ENCODE peak calls at places on chromosomes 7 and 10, in seven cellular contexts. D is tibial nerve, W is right lobe of liver, G is heart left ventricle, K is HCT116, V is sigmoid colon, P is stomach. A is an unnamed sample.

GRCh38 chr7:336810-337566 is 47.0 kb downstream of the FOXL3 start:
- DNase-seq in D (no peak), W (no peak), G (peak), K (no peak), V (peak), P (no peak), A (no peak)

GRCh38 chr7:69759373-69759772 is 161.1 kb downstream of the AUTS2 start:
- DNase-seq in D (no peak), W (no peak), G (no peak), K (no peak), V (no peak), P (no peak), A (no peak)

GRCh38 chr10:15237351-15237750 is 68.9 kb upstream of the NMT2 start:
- DNase-seq in D (peak), W (no peak), G (peak), K (no peak), V (no peak), P (no peak), A (no peak)

GRCh38 chr10:61994404-61995031 is 93.0 kb downstream of the ARID5B start:
- DNase-seq in D (no peak), W (no peak), G (no peak), K (no peak), V (no peak), P (no peak), A (no peak)

GRCh38 chr7:104098890-104099289 is 108.9 kb downstream of the ORC5 start:
- DNase-seq in D (no peak), W (no peak), G (no peak), K (no peak), V (no peak), P (no peak), A (no peak)

GRCh38 chr10:35574924-35575352 is 30.2 kb upstream of the GJD4 start:
- DNase-seq in D (no peak), W (no peak), G (no peak), K (no peak), V (no peak), P (no peak), A (no peak)

GRCh38 chr10:48658243-48658888 is 26.3 kb upstream of the WDFY4 start:
- DNase-seq in D (peak), W (peak), G (peak), K (peak), V (peak), P (peak), A (peak)

GRCh38 chr10:99873846-99874245 is 91.4 kb downstream of the ABCC2 start:
- DNase-seq in D (no peak), W (no peak), G (no peak), K (no peak), V (no peak), P (no peak), A (no peak)

GRCh38 chr7:3463696-3464095 is 162.6 kb downstream of the SDK1 start:
- DNase-seq in D (no peak), W (no peak), G (no peak), K (no peak), V (no peak), P (no peak), A (no peak)

GRCh38 chr7:38105874-38106483 is 72.1 kb upstream of the STARD3NL start:
- DNase-seq in D (no peak), W (no peak), G (peak), K (peak), V (no peak), P (no peak), A (peak)

GRCh38 chr7:24870766-24871165 is 109.2 kb downstream of the OSBPL3 start:
- DNase-seq in D (no peak), W (no peak), G (no peak), K (no peak), V (no peak), P (no peak), A (no peak)

GRCh38 chr7:123351027-123351426 is 151.3 kb upstream of the SLC13A1 start:
- DNase-seq in D (no peak), W (no peak), G (no peak), K (no peak), V (no peak), P (no peak), A (no peak)

GRCh38 chr10:120671491-120671890 is 179.7 kb upstream of the WDR11 start:
- DNase-seq in D (no peak), W (no peak), G (no peak), K (no peak), V (no peak), P (no peak), A (no peak)

GRCh38 chr10:8616166-8616565 is 561.7 kb downstream of the GATA3 start:
- DNase-seq in D (no peak), W (no peak), G (no peak), K (no peak), V (no peak), P (no peak), A (no peak)

GRCh38 chr7:133669061-133669455 is 416.2 kb downstream of the EXOC4 start:
- DNase-seq in D (no peak), W (no peak), G (no peak), K (no peak), V (no peak), P (no peak), A (no peak)

GRCh38 chr10:21496285-21497176 is 29.0 kb downstream of the SKIDA1 start:
- DNase-seq in D (peak), W (peak), G (peak), K (no peak), V (peak), P (peak), A (peak)

GRCh38 chr10:46222364-46222935 is 64.3 kb upstream of the ANTXRL start:
- DNase-seq in D (no peak), W (no peak), G (no peak), K (no peak), V (no peak), P (no peak), A (no peak)

GRCh38 chr7:127882313-127882920 is 148.8 kb downstream of the LRRC4 start:
- DNase-seq in D (no peak), W (no peak), G (no peak), K (no peak), V (no peak), P (no peak), A (no peak)

GRCh38 chr10:17196573-17196972 is 4.9 kb downstream of the TRDMT1 start:
- DNase-seq in D (no peak), W (no peak), G (no peak), K (no peak), V (no peak), P (no peak), A (no peak)

GRCh38 chr7:130365511-130366441 is 14.5 kb upstream of the CPA1 start:
- DNase-seq in D (peak), W (no peak), G (no peak), K (no peak), V (peak), P (peak), A (peak)

GRCh38 chr10:79407811-79408795 is 37.3 kb downstream of the ZCCHC24 start:
- DNase-seq in D (peak), W (peak), G (peak), K (no peak), V (peak), P (peak), A (peak)

GRCh38 chr7:36949711-36950600 is 225.7 kb upstream of the AOAH start:
- DNase-seq in D (peak), W (peak), G (no peak), K (no peak), V (peak), P (no peak), A (no peak)

GRCh38 chr10:74058658-74059057 is 60.7 kb downstream of the VCL start:
- DNase-seq in D (no peak), W (no peak), G (no peak), K (peak), V (no peak), P (no peak), A (no peak)

GRCh38 chr10:23280420-23281043 is 64.1 kb downstream of the C10orf67 start:
- DNase-seq in D (no peak), W (no peak), G (no peak), K (no peak), V (no peak), P (no peak), A (no peak)

GRCh38 chr10:54800677-54801480 is at the start of gene PCDH15:
- DNase-seq in D (no peak), W (no peak), G (peak), K (no peak), V (no peak), P (no peak), A (no peak)

GRCh38 chr10:31320179-31320597 is 1.2 kb downstream of the ZEB1 start:
- DNase-seq in D (peak), W (peak), G (peak), K (no peak), V (peak), P (peak), A (peak)

GRCh38 chr7:28955723-28956607 is 2.2 kb downstream of the TRIL start:
- DNase-seq in D (peak), W (peak), G (peak), K (no peak), V (peak), P (peak), A (peak)

GRCh38 chr7:51732951-51733350 is 416.3 kb upstream of the COBL start:
- DNase-seq in D (no peak), W (no peak), G (no peak), K (no peak), V (no peak), P (no peak), A (no peak)

GRCh38 chr7:149497467-149498261 is at the start of gene ZNF746:
- DNase-seq in D (peak), W (peak), G (peak), K (peak), V (peak), P (peak), A (peak)

GRCh38 chr7:35571596-35572240 is 123.2 kb downstream of the HERPUD2 start:
- DNase-seq in D (no peak), W (no peak), G (no peak), K (no peak), V (no peak), P (no peak), A (no peak)

GRCh38 chr10:29131952-29132820 is 156.7 kb upstream of the LYZL1 start:
- DNase-seq in D (no peak), W (no peak), G (peak), K (no peak), V (no peak), P (no peak), A (peak)

DNA sequence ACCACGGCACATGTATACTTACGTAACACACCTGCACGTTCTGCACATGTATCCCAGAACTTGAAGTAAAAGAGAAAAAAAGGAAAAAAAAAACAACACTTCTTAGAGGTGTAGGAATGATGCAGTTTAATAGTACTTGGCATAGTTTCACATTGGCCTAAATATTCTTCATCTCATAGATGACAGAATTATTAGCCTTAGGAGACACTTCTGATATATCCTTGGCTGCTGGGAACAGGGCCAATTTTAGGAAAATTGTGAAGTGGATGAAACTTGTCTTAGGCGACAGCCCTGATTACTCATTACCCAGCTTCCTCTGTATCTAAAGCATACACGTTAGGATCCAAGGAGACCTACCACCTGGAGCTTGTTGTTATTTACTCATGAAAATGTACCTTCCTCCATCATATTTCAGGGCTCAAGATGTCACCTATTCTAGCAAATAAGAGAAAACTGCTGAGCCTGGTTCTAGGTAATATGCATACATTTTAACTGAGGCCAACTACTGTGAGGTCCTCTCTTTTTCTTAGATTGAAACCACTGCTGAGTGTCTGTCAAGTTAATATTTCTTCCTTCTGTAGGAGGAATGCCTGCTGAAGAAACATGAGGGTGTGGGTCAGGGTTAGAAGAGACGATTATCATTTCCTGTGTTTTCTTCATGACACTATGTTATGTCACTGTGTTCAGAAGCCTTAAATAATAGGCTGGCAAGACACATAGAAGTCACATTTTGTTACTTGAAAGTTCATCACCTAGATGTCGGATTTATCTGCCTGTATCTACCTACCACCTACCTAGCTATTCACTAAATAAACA is 44.3 kb downstream of the CPED1 start:
- DNase-seq in D (no peak), W (no peak), G (no peak), K (no peak), V (no peak), P (no peak), A (no peak)
- TF ChIP-seq POLR2A in D (no peak), W (no peak), G (no peak), K (no peak), V (no peak), P (no peak), A (no peak)

DNA sequence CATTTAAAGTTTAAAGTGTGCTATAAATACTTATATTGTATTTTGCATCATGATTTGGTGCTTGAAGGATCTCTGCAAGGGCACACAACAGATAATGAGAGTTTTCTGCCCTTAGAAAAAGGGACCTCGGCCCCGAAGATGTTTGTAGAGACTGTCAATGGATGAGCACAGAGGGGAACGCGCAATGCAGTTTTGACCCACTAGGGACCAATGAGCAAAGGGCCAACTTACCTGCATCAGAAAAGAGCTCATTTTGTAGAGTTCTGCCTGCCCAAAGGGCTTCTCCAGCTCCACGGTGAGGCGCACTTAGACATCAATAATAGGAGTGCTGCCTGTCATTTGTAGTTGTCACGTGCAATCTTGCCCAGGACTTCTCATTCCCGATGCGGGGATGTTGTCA is 91.1 kb downstream of the BUB3 start:
- DNase-seq in D (no peak), W (no peak), G (no peak), K (no peak), V (no peak), P (no peak), A (no peak)
- TF ChIP-seq CTCF in D (no peak), W (no peak), G (no peak), K (peak), V (no peak), P (no peak), A (no peak)

GRCh38 chr10:70186090-70186489 is 15.8 kb upstream of the SAR1A start:
- DNase-seq in D (no peak), W (no peak), G (no peak), K (no peak), V (no peak), P (no peak), A (no peak)

GRCh38 chr10:70186571-70186970 is 16.3 kb upstream of the SAR1A start:
- DNase-seq in D (no peak), W (no peak), G (no peak), K (no peak), V (no peak), P (no peak), A (no peak)

GRCh38 chr10:70188768-70189167 is 18.5 kb upstream of the SAR1A start:
- DNase-seq in D (no peak), W (no peak), G (no peak), K (no peak), V (no peak), P (no peak), A (no peak)

GRCh38 chr10:70178139-70178725 is 7.9 kb upstream of the SAR1A start:
- DNase-seq in D (no peak), W (no peak), G (no peak), K (no peak), V (no peak), P (no peak), A (no peak)

GRCh38 chr10:70183304-70183703 is 13.0 kb upstream of the SAR1A start:
- DNase-seq in D (no peak), W (no peak), G (no peak), K (no peak), V (no peak), P (no peak), A (no peak)
- TF ChIP-seq POLR2A in D (no peak), W (no peak), G (no peak), K (no peak), V (no peak), P (no peak), A (no peak)

GRCh38 chr7:108875139-108875538 is 305.5 kb downstream of the DNAJB9 start:
- DNase-seq in D (no peak), W (no peak), G (no peak), K (peak), V (no peak), P (no peak), A (no peak)
- TF ChIP-seq CTCF in D (no peak), W (no peak), G (no peak), K (peak), V (no peak), P (no peak), A (no peak)

GRCh38 chr10:58268946-58269831 is at the start of gene CISD1:
- DNase-seq in D (peak), W (peak), G (peak), K (peak), V (peak), P (peak), A (peak)
- TF ChIP-seq POLR2A in D (peak), W (peak), G (peak), K (peak), V (peak), P (peak), A (peak)

GRCh38 chr7:27740449-27741086 is 606 bp downstream of the TAX1BP1 start:
- DNase-seq in D (peak), W (peak), G (peak), K (peak), V (peak), P (peak), A (peak)
- TF ChIP-seq CTCF in D (no peak), W (no peak), G (no peak), K (no peak), V (no peak), P (no peak), A (no peak)

A was measured in ovary.